ENCODE peak calls at places on chromosomes 11 and 22, in six cellular contexts. A is activated naive CD4-positive, alpha-beta T cell treated with anti-CD3 and anti-CD28 coated beads for 36 hours; D is SK-N-SH; W is activated T-cell treated with anti-CD3 and anti-CD28 coated beads for 1 hour; Q is DMS153; E is T-helper 2 cell. X is an unnamed sample.

GRCh38 chr22:32695451-32695891 is 106.0 kb upstream of the TIMP3 start:
- DNase-seq in A (no peak), D (no peak), W (no peak), Q (no peak), E (no peak), X (no peak)

GRCh38 chr11:96179905-96180304 is 163.1 kb downstream of the MAML2 start:
- DNase-seq in A (no peak), D (no peak), W (no peak), Q (no peak), E (no peak), X (no peak)

GRCh38 chr11:74909363-74909762 is 39.5 kb downstream of the XRRA1 start:
- DNase-seq in A (no peak), D (no peak), W (no peak), Q (no peak), E (no peak), X (no peak)

GRCh38 chr11:34565417-34566208 is 52.0 kb upstream of the ELF5 start:
- DNase-seq in A (peak; percentile 60), D (peak; percentile 39), W (no peak), Q (no peak), E (no peak), X (no peak)

GRCh38 chr11:65615950-65616574 is 486 bp downstream of the PCNX3 start:
- DNase-seq in A (peak; percentile 38), D (peak; percentile 89), W (no peak), Q (no peak), E (no peak), X (no peak)

GRCh38 chr22:41048791-41049717 is 43.3 kb upstream of the EP300 start:
- DNase-seq in A (peak; percentile 9), D (peak; percentile 46), W (no peak), Q (peak; percentile 37), E (no peak), X (no peak)

GRCh38 chr11:19432370-19433163 is 191.8 kb upstream of the E2F8 start:
- DNase-seq in A (no peak), D (no peak), W (no peak), Q (no peak), E (no peak), X (no peak)

GRCh38 chr22:18990355-18991137 is 54.5 kb upstream of the PRODH start:
- DNase-seq in A (no peak), D (no peak), W (no peak), Q (no peak), E (no peak), X (no peak)

GRCh38 chr11:114059984-114060401 is 482 bp downstream of the ZBTB16 start:
- DNase-seq in A (peak; percentile 31), D (no peak), W (peak; percentile 13), Q (no peak), E (peak; percentile 59), X (no peak)

GRCh38 chr11:119482561-119483001 is 59.6 kb upstream of the THY1 start:
- DNase-seq in A (no peak), D (no peak), W (no peak), Q (no peak), E (no peak), X (no peak)

GRCh38 chr11:2314525-2315394 is 12.9 kb downstream of the TSPAN32 start:
- DNase-seq in A (no peak), D (peak; percentile 95), W (no peak), Q (no peak), E (no peak), X (no peak)